ENCODE peak calls at places on chromosomes 7 and 10, in ten cellular contexts. H is stimulated activated CD4-positive, alpha-beta T cell treated with anti-CD3 and anti-CD28 coated beads, Interleukin-4, amount 100 ng/mL, for 48 hours; K is iPS-NIHi11; T is NCI-H1092; P is Caco-2; D is NCI-H748 treated with DMSO at 0.1 percent for 48 hours; J is left kidney; Y is GM23248; V is NCI-H510A treated with DMSO at 0.1 percent for 48 hours; U is substantia nigra. E is an unnamed sample.

GRCh38 chr7:154863766-154864530 is 139.0 kb downstream of the PAXIP1 start:
- DNase-seq in K (no peak), P (no peak), H (no peak), D (no peak), T (no peak), U (no peak), Y (no peak), V (no peak), J (peak), E (no peak)

GRCh38 chr7:76300210-76300731 is 2.2 kb upstream of the HSPB1 start:
- DNase-seq in H (no peak), V (no peak), U (no peak), T (no peak), Y (peak), D (no peak), P (no peak), K (no peak), J (no peak), E (no peak)

GRCh38 chr7:156236936-156237599 is 403.5 kb upstream of the RNF32 start:
- DNase-seq in H (no peak), Y (no peak), J (no peak), K (no peak), D (no peak), V (no peak), T (no peak), P (no peak), U (no peak), E (no peak)

GRCh38 chr10:102674566-102674965 is 30.3 kb downstream of the TRIM8 start:
- DNase-seq in T (no peak), Y (no peak), V (no peak), U (no peak), P (no peak), J (no peak), K (no peak), H (no peak), D (no peak), E (no peak)

GRCh38 chr10:89591796-89592271 is 53.2 kb downstream of the PANK1 start:
- DNase-seq in K (no peak), H (no peak), Y (no peak), J (peak), V (no peak), U (no peak), D (no peak), T (no peak), P (peak), E (no peak)

GRCh38 chr10:59382831-59383295 is 20.5 kb upstream of the FAM13C start:
- DNase-seq in T (no peak), P (no peak), V (no peak), K (no peak), Y (peak), D (no peak), J (no peak), U (no peak), H (no peak), E (no peak)

GRCh38 chr10:62636825-62637248 is 167.7 kb upstream of the ADO start:
- DNase-seq in H (no peak), K (no peak), T (no peak), J (no peak), V (no peak), U (no peak), D (no peak), P (no peak), Y (no peak), E (no peak)

GRCh38 chr10:10917031-10917430 is 100.6 kb upstream of the CELF2 start:
- DNase-seq in J (no peak), V (no peak), D (no peak), H (no peak), P (no peak), Y (no peak), U (no peak), T (no peak), K (no peak), E (no peak)

GRCh38 chr10:87861566-87861952 is 1.8 kb downstream of the KLLN start:
- DNase-seq in U (peak), T (no peak), Y (peak), J (peak), K (peak), D (peak), V (no peak), P (peak), H (no peak), E (no peak)

GRCh38 chr10:31947144-31947926 is 18.7 kb upstream of the ARHGAP12 start:
- DNase-seq in V (peak), U (no peak), T (no peak), D (peak), J (peak), Y (peak), H (no peak), P (peak), K (peak), E (peak)

GRCh38 chr7:106177295-106177690 is 65.2 kb upstream of the SYPL1 start:
- DNase-seq in D (no peak), Y (no peak), P (no peak), V (no peak), U (no peak), K (no peak), J (no peak), H (no peak), T (no peak), E (no peak)

GRCh38 chr10:129765664-129766550 is 198.2 kb downstream of the EBF3 start:
- DNase-seq in H (no peak), Y (no peak), T (peak), V (no peak), D (no peak), P (no peak), J (no peak), K (no peak), U (no peak), E (no peak)

GRCh38 chr7:71886066-71886465 is 526.1 kb downstream of the CALN1 start:
- DNase-seq in D (no peak), Y (no peak), U (peak), P (no peak), H (no peak), V (no peak), T (no peak), K (peak), J (no peak), E (no peak)

GRCh38 chr10:91162050-91162494 is 58.4 kb upstream of the PCGF5 start:
- DNase-seq in T (no peak), J (no peak), H (no peak), V (no peak), Y (peak), P (no peak), K (peak), D (no peak), U (no peak), E (no peak)

GRCh38 chr7:116395125-116395791 is 104.3 kb upstream of the CAV2 start:
- DNase-seq in K (peak), P (no peak), U (no peak), J (no peak), V (no peak), D (no peak), T (no peak), H (no peak), Y (peak), E (peak)

GRCh38 chr7:115177832-115178231 is 255.9 kb downstream of the MDFIC start:
- DNase-seq in D (no peak), P (no peak), K (no peak), T (no peak), H (no peak), J (no peak), Y (no peak), U (no peak), V (no peak), E (no peak)

GRCh38 chr7:73742753-73743641 is 4.4 kb upstream of the ABHD11 start:
- DNase-seq in T (peak), H (no peak), J (peak), K (peak), D (peak), V (peak), P (peak), U (peak), Y (no peak), E (no peak)

GRCh38 chr10:16756561-16757221 is 60.5 kb downstream of the RSU1 start:
- DNase-seq in T (no peak), U (no peak), K (no peak), J (no peak), Y (peak), V (no peak), D (no peak), H (no peak), P (no peak), E (peak)

GRCh38 chr10:26048756-26049155 is 114.7 kb downstream of the MYO3A start:
- DNase-seq in U (no peak), P (no peak), Y (no peak), J (no peak), K (no peak), H (no peak), T (no peak), V (no peak), D (no peak), E (no peak)

E was measured in AG09309.